ENCODE peak calls at places on chromosome 20, in four cellular contexts. One of them, this sample, is unnamed.

GRCh38 chr20:46651091-46651962 is at the start of gene SLC13A3:
- DNase-seq in substantia nigra: peak; percentile 46
- DNase-seq in fibroblast of pulmonary artery: no peak
- DNase-seq in CD8-positive, alpha-beta memory T cell: no peak
- DNase-seq in this sample: no peak

GRCh38 chr20:49187330-49188100 is 619 bp downstream of the STAU1 start:
- DNase-seq in fibroblast of pulmonary artery: no peak
- DNase-seq in substantia nigra: no peak
- DNase-seq in CD8-positive, alpha-beta memory T cell: peak; percentile 5
- DNase-seq in this sample: peak; percentile 49

GRCh38 chr20:53778041-53778516 is 184.4 kb upstream of the ZNF217 start:
- DNase-seq in substantia nigra: no peak
- DNase-seq in CD8-positive, alpha-beta memory T cell: no peak
- DNase-seq in fibroblast of pulmonary artery: no peak
- DNase-seq in this sample: no peak

GRCh38 chr20:59776626-59777320 is 156.7 kb downstream of the SYCP2 start:
- DNase-seq in CD8-positive, alpha-beta memory T cell: no peak
- DNase-seq in fibroblast of pulmonary artery: no peak
- DNase-seq in substantia nigra: no peak
- DNase-seq in this sample: no peak

GRCh38 chr20:45337367-45338120 is 10.7 kb downstream of the SDC4 start:
- DNase-seq in fibroblast of pulmonary artery: peak; percentile 88
- DNase-seq in substantia nigra: no peak
- DNase-seq in CD8-positive, alpha-beta memory T cell: no peak
- DNase-seq in this sample: no peak

GRCh38 chr20:14928083-14928482 is 590.7 kb upstream of the FLRT3 start:
- DNase-seq in fibroblast of pulmonary artery: no peak
- DNase-seq in substantia nigra: no peak
- DNase-seq in CD8-positive, alpha-beta memory T cell: no peak
- DNase-seq in this sample: no peak

GRCh38 chr20:38260025-38260377 is 534 bp downstream of the KIAA1755 start:
- DNase-seq in CD8-positive, alpha-beta memory T cell: no peak
- DNase-seq in fibroblast of pulmonary artery: no peak
- DNase-seq in substantia nigra: no peak
- DNase-seq in this sample: no peak

GRCh38 chr20:34549291-34549928 is 9.1 kb upstream of the MAP1LC3A start:
- DNase-seq in fibroblast of pulmonary artery: peak; percentile 31
- DNase-seq in CD8-positive, alpha-beta memory T cell: no peak
- DNase-seq in substantia nigra: no peak
- DNase-seq in this sample: no peak

GRCh38 chr20:6942266-6942665 is 174.8 kb downstream of the BMP2 start:
- DNase-seq in fibroblast of pulmonary artery: no peak
- DNase-seq in substantia nigra: no peak
- DNase-seq in CD8-positive, alpha-beta memory T cell: no peak
- DNase-seq in this sample: no peak

GRCh38 chr20:62946918-62947317 is 5.6 kb upstream of the SLC17A9 start:
- DNase-seq in CD8-positive, alpha-beta memory T cell: no peak
- DNase-seq in fibroblast of pulmonary artery: peak; percentile 56
- DNase-seq in substantia nigra: no peak
- DNase-seq in this sample: no peak

GRCh38 chr20:4567172-4567571 is 154.5 kb upstream of the PRND start:
- DNase-seq in substantia nigra: no peak
- DNase-seq in fibroblast of pulmonary artery: no peak
- DNase-seq in CD8-positive, alpha-beta memory T cell: no peak
- DNase-seq in this sample: no peak

GRCh38 chr20:23050847-23051627 is 1.6 kb upstream of the THBD start:
- DNase-seq in substantia nigra: peak; percentile 22
- DNase-seq in CD8-positive, alpha-beta memory T cell: no peak
- DNase-seq in fibroblast of pulmonary artery: peak; percentile 94
- DNase-seq in this sample: peak; percentile 94

GRCh38 chr20:25480797-25481196 is 73.3 kb downstream of the GINS1 start:
- DNase-seq in substantia nigra: no peak
- DNase-seq in fibroblast of pulmonary artery: no peak
- DNase-seq in CD8-positive, alpha-beta memory T cell: no peak
- DNase-seq in this sample: no peak

GRCh38 chr20:37881601-37882343 is 21.2 kb upstream of the VSTM2L start:
- DNase-seq in CD8-positive, alpha-beta memory T cell: no peak
- DNase-seq in fibroblast of pulmonary artery: no peak
- DNase-seq in substantia nigra: no peak
- DNase-seq in this sample: no peak

GRCh38 chr20:15297059-15297875 is 959.9 kb upstream of the FLRT3 start:
- DNase-seq in fibroblast of pulmonary artery: no peak
- DNase-seq in CD8-positive, alpha-beta memory T cell: no peak
- DNase-seq in substantia nigra: no peak
- DNase-seq in this sample: no peak

GRCh38 chr20:23586735-23587525 is 18.6 kb upstream of the CST9L start:
- DNase-seq in CD8-positive, alpha-beta memory T cell: no peak
- DNase-seq in fibroblast of pulmonary artery: no peak
- DNase-seq in substantia nigra: no peak
- DNase-seq in this sample: no peak

GRCh38 chr20:56722042-56722441 is 92.9 kb downstream of the TFAP2C start:
- DNase-seq in substantia nigra: no peak
- DNase-seq in CD8-positive, alpha-beta memory T cell: no peak
- DNase-seq in fibroblast of pulmonary artery: no peak
- DNase-seq in this sample: no peak

GRCh38 chr20:23147964-23148720 is 62.0 kb upstream of the CD93 start:
- DNase-seq in fibroblast of pulmonary artery: peak; percentile 71
- DNase-seq in substantia nigra: no peak
- DNase-seq in CD8-positive, alpha-beta memory T cell: no peak
- DNase-seq in this sample: peak; percentile 84

GRCh38 chr20:43096471-43096870 is 93.2 kb downstream of the PTPRT start:
- DNase-seq in CD8-positive, alpha-beta memory T cell: no peak
- DNase-seq in fibroblast of pulmonary artery: no peak
- DNase-seq in substantia nigra: peak; percentile 54
- DNase-seq in this sample: no peak

GRCh38 chr20:28562510-28562898 is 2695.0 kb upstream of the DEFB115 start:
- DNase-seq in substantia nigra: no peak
- DNase-seq in CD8-positive, alpha-beta memory T cell: no peak
- DNase-seq in fibroblast of pulmonary artery: peak; percentile 69
- DNase-seq in this sample: no peak